ENCODE peak calls at places on chromosomes 7 and 10, in seven cellular contexts. G is HFF-Myc, A is neural progenitor cell, N is occipital lobe, D is mesothelial cell of epicardium, Y is T follicular helper cell, H is NCI-H1417. C is an unnamed sample.

GRCh38 chr7:151060113-151060415 is 675 bp downstream of the SLC4A2 start:
- DNase-seq in H (no peak), Y (no peak), D (no peak), N (no peak), G (no peak), A (no peak), C (no peak)

GRCh38 chr10:97780991-97781540 is 9.3 kb upstream of the SFRP5 start:
- DNase-seq in D (no peak), H (no peak), N (no peak), A (no peak), Y (no peak), G (no peak), C (no peak)

GRCh38 chr10:49746626-49747302 is 15.4 kb downstream of the OGDHL start:
- DNase-seq in N (no peak), H (no peak), D (no peak), G (no peak), A (no peak), Y (no peak), C (no peak)

GRCh38 chr10:66591865-66592264 is 334.0 kb upstream of the LRRTM3 start:
- DNase-seq in D (no peak), A (no peak), Y (no peak), H (no peak), N (no peak), G (no peak), C (no peak)

GRCh38 chr7:88377421-88377820 is 70.7 kb upstream of the STEAP4 start:
- DNase-seq in G (no peak), N (no peak), A (peak), D (no peak), Y (no peak), H (peak), C (no peak)

GRCh38 chr7:106345421-106346166 is 60.8 kb upstream of the NAMPT start:
- DNase-seq in G (no peak), N (no peak), D (no peak), A (no peak), Y (no peak), H (no peak), C (no peak)

GRCh38 chr10:47458466-47459154 is 25.3 kb downstream of the ANXA8 start:
- DNase-seq in G (no peak), Y (no peak), D (peak), N (no peak), A (no peak), H (no peak), C (no peak)

GRCh38 chr7:33186187-33186586 is 56.8 kb downstream of the BBS9 start:
- DNase-seq in G (no peak), Y (no peak), H (no peak), N (no peak), D (no peak), A (peak), C (no peak)

GRCh38 chr10:96606946-96607345 is 20.1 kb upstream of the TM9SF3 start:
- DNase-seq in G (no peak), N (no peak), Y (no peak), A (no peak), D (no peak), H (no peak), C (no peak)

GRCh38 chr7:110830778-110831177 is 260.1 kb upstream of the LRRN3 start:
- DNase-seq in H (no peak), A (no peak), Y (no peak), D (no peak), N (no peak), G (no peak), C (no peak)

GRCh38 chr7:158516524-158516923 is 71.1 kb downstream of the PTPRN2 start:
- DNase-seq in D (no peak), N (no peak), Y (no peak), A (no peak), G (no peak), H (no peak), C (no peak)

GRCh38 chr7:105497016-105497415 is 25.1 kb downstream of the PUS7 start:
- DNase-seq in Y (no peak), A (no peak), D (no peak), H (no peak), G (no peak), N (no peak), C (no peak)